ENCODE peak calls at places on chromosomes 2 and 18, in four cellular contexts. D, G, M and V are unnamed samples.

GRCh38 chr2:85655961-85656403 is 12.0 kb downstream of the SFTPB start:
- DNase-seq in M (no peak), G (no peak), D (no peak), V (no peak)

GRCh38 chr18:32552421-32553030 is 81.8 kb upstream of the GAREM1 start:
- DNase-seq in G (peak), M (peak), D (peak), V (peak)

GRCh38 chr18:74819433-74820059 is 221.9 kb downstream of the ZNF407 start:
- DNase-seq in D (peak), G (no peak), M (peak), V (peak)

GRCh38 chr2:54321062-54321461 is 65.0 kb upstream of the TSPYL6 start:
- DNase-seq in G (no peak), M (no peak), D (no peak), V (no peak)

GRCh38 chr2:162297925-162298552 is 20.4 kb downstream of the IFIH1 start:
- DNase-seq in G (peak), D (peak), M (peak), V (peak)

GRCh38 chr2:128661955-128662564 is 343.4 kb upstream of the HS6ST1 start:
- DNase-seq in G (no peak), M (no peak), D (no peak), V (no peak)

GRCh38 chr18:39839782-39840181 is 2115.3 kb upstream of the PIK3C3 start:
- DNase-seq in M (no peak), D (no peak), G (no peak), V (no peak)

GRCh38 chr2:106581755-106582430 is 94.7 kb downstream of the CD8B2 start:
- DNase-seq in M (peak), G (peak), D (peak), V (peak)

GRCh38 chr2:75709297-75709696 is 1.4 kb downstream of the GCFC2 start:
- DNase-seq in D (no peak), G (no peak), M (no peak), V (no peak)

GRCh38 chr2:239383036-239383795 is 17.6 kb downstream of the HDAC4 start:
- DNase-seq in G (no peak), D (no peak), M (peak), V (no peak)

DNA sequence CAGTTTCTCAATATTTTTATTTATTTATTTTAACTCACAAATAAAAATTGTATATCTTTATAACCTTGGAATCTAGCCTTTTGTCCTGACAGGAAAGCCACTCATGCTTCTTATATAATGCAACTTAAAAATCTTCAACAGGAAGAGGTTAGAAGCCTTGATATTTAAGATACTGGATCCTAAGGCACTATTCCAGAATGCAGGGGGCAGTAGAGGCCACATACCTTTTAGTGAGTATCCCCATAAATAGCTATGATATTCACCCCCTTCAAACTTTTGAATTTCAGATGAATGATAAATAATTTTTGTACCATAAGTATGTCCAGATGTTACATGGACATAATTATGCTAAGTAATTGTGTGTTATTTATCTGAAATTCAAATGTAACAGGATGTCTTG is 592.7 kb upstream of the VRK2 start:
- DNase-seq in D (peak), M (no peak), G (no peak), V (no peak)
- TF ChIP-seq CTCF in D (peak), M (no peak), G (no peak), V (no peak)

GRCh38 chr18:27771571-27771970 is 405.4 kb downstream of the CDH2 start:
- DNase-seq in G (no peak), D (no peak), M (no peak), V (no peak)
- TF ChIP-seq CTCF in G (no peak), D (no peak), M (no peak), V (no peak)

GRCh38 chr2:2698182-2699116 is 367.4 kb upstream of the MYT1L start:
- DNase-seq in M (no peak), G (no peak), D (peak), V (peak)
- TF ChIP-seq CTCF in M (peak), G (no peak), D (peak), V (no peak)

DNA sequence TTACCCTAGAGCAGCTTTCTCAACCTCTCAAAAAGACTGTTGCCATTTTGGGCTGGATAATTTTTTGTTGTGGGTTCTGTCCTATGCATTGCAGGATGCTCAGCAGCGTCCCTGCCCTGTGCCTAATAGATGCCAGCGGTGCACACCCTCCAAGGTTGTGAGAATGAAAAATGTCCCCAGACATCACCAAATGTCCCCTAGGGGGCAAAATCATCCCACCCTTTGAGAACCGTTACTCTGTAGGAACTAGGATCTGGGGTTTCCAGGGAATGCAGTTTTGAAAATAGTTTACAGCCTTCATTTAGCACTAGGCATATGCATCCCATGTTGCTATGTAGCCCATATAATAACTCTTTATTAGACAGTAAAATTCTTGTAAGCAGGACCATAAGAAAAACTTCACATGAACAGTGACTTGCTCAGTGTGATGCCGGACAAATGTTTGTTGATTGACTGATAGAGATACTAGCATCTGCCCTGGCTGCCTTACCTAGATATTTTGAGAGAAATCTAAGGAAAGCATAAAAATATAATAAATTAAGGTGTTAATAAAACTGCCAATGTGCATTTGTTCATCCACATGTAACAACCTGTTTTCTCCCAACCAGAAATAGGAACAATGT is 79.2 kb upstream of the EPC2 start:
- DNase-seq in G (no peak), M (no peak), D (peak), V (no peak)
- TF ChIP-seq CTCF in G (peak), M (no peak), D (peak), V (peak)

DNA sequence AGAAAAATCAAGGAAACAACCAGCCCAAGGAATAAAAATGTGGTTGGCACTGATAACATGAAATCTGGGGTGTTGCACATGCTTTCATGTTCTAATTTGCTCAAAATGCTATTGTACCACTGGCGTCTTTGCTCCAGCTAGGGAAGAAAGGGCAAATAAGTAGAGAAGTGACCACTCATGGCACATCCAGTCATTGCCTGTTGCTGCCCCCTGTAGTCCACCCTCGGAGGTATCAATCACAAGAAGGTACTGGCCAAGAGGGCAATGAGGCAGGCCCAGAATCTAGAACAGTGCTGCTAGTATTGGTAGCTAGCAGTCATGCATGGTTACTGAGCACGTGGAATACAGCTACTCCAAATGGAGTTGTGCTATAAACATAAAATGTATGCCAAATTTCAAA is 213.4 kb downstream of the CDCA7 start:
- DNase-seq in D (peak), G (no peak), M (peak), V (peak)
- TF ChIP-seq CTCF in D (peak), G (peak), M (peak), V (peak)

GRCh38 chr2:157592983-157593382 is 35.7 kb downstream of the ACVR1C start:
- DNase-seq in G (peak), D (peak), M (no peak), V (no peak)
- TF ChIP-seq CTCF in G (peak), D (peak), M (no peak), V (peak)

DNA sequence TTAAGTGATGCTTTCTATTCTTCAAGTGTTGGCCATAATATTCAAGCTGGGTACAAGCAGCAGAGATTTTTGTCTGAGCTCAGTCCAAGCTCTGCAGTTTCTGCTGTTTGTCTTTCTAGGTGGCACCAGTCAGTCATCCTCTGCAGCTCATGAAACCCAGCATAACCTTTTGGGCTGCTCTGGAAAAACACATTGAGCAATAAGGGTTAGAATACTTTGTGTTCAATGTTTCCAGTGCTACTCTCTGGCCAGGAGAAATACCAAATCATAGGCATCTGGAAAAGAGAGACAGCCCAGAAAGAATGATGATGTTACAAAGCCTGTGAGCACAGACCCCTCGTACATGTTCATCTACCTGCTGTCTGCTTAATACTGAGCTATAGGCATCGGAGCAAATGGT is 19.5 kb upstream of the WIPF1 start:
- DNase-seq in G (no peak), M (no peak), D (no peak), V (no peak)
- TF ChIP-seq CTCF in G (no peak), M (no peak), D (peak), V (no peak)

GRCh38 chr2:25738383-25739343 is 65.3 kb upstream of the DTNB start:
- DNase-seq in G (no peak), M (no peak), D (no peak), V (no peak)

GRCh38 chr2:25735835-25736234 is 62.5 kb upstream of the DTNB start:
- DNase-seq in D (no peak), G (no peak), M (no peak), V (no peak)

GRCh38 chr2:25742501-25742900 is 69.1 kb upstream of the DTNB start:
- DNase-seq in M (no peak), G (no peak), D (no peak), V (no peak)

GRCh38 chr2:25740810-25741381 is 67.5 kb upstream of the DTNB start:
- DNase-seq in G (no peak), D (no peak), M (no peak), V (no peak)

GRCh38 chr2:25736899-25737515 is 63.6 kb upstream of the DTNB start:
- DNase-seq in D (no peak), G (no peak), M (no peak), V (no peak)
- TF ChIP-seq CTCF in D (no peak), G (no peak), M (no peak), V (no peak)

GRCh38 chr2:4763009-4763408 is 929.2 kb upstream of the SOX11 start:
- DNase-seq in G (no peak), D (peak), M (peak), V (peak)
- TF ChIP-seq CTCF in G (no peak), D (peak), M (peak), V (no peak)